ENCODE peak calls at places on chromosome 11, in five cellular contexts. F is K562, E is GM12878, K is H1, X is HepG2. O is an unnamed sample.

GRCh38 chr11:82507288-82507687 is 226.4 kb downstream of the FAM181B start:
- DNase-seq in K (no peak), F (no peak), E (no peak), X (no peak), O (no peak)

GRCh38 chr11:65251476-65251875 is 10.3 kb upstream of the POLA2 start:
- DNase-seq in E (no peak), X (no peak), K (no peak), F (no peak), O (no peak)

GRCh38 chr11:101583180-101584128 is at the start of gene TRPC6:
- DNase-seq in F (no peak), K (peak; percentile 80), E (no peak), X (no peak), O (peak; percentile 62)

GRCh38 chr11:127017482-127017881 is 16.9 kb upstream of the KIRREL3 start:
- DNase-seq in X (no peak), K (no peak), F (peak; percentile 34), E (no peak), O (peak; percentile 41)

GRCh38 chr11:31801298-31801702 is 9.8 kb downstream of the PAX6 start:
- DNase-seq in F (no peak), E (no peak), X (no peak), K (peak; percentile 49), O (no peak)

GRCh38 chr11:93736129-93736528 is 5.2 kb downstream of the TAF1D start:
- DNase-seq in F (no peak), E (no peak), K (no peak), X (no peak), O (no peak)

GRCh38 chr11:325796-326591 is 5.3 kb upstream of the IFITM3 start:
- DNase-seq in E (no peak), F (no peak), K (peak; percentile 43), X (no peak), O (no peak)

GRCh38 chr11:47189100-47189834 is 3.0 kb upstream of the PACSIN3 start:
- DNase-seq in K (no peak), X (peak; percentile 99), E (no peak), F (peak; percentile 12), O (no peak)

GRCh38 chr11:44978961-44979331 is 28.3 kb upstream of the TP53I11 start:
- DNase-seq in E (no peak), X (peak; percentile 35), K (no peak), F (no peak), O (no peak)

GRCh38 chr11:117203069-117203407 is 3.9 kb downstream of the TAGLN start:
- DNase-seq in F (no peak), X (no peak), K (no peak), E (no peak), O (no peak)

GRCh38 chr11:33970984-33971466 is 79.1 kb upstream of the LMO2 start:
- DNase-seq in K (peak; percentile 53), E (no peak), X (peak; percentile 46), F (peak; percentile 86), O (peak; percentile 41)

GRCh38 chr11:59267738-59268475 is 55.2 kb upstream of the MPEG1 start:
- DNase-seq in F (peak; percentile 9), K (no peak), X (no peak), E (no peak), O (no peak)

GRCh38 chr11:107683807-107684206 is 28.0 kb downstream of the SLN start:
- DNase-seq in E (no peak), F (peak; percentile 14), K (no peak), X (no peak), O (peak; percentile 28)

GRCh38 chr11:45208135-45208534 is 61.7 kb downstream of the PRDM11 start:
- DNase-seq in F (no peak), K (no peak), E (no peak), X (no peak), O (no peak)

GRCh38 chr11:12237381-12237784 is 127.0 kb downstream of the MICAL2 start:
- DNase-seq in F (no peak), K (no peak), E (no peak), X (no peak), O (no peak)

GRCh38 chr11:120775986-120776682 is 247.8 kb upstream of the TBCEL start:
- DNase-seq in X (no peak), F (no peak), E (no peak), K (no peak), O (no peak)
- TF ChIP-seq ATF2 in X (no peak), F (no peak), E (no peak), K (no peak), O (no peak)

DNA sequence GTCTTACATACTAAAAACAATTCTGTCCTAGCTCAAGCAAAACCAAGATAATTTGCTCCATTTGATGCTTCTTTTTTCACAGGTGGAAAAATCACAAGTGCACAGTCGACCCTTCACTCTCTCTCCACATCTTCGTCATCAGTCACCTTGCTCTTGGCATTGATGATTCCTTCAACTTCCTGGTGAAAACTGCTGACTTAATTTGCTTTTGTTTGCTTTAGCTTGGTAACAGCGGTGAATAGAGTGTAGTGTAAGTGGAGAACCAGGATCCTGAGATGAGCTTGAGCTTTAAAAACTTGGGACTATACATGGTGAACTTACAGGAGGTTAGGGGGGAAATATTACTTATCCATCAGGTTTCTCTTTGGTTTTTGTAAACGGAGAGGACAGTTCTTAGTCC is 331.1 kb upstream of the ARHGAP42 start:
- DNase-seq in X (no peak), E (no peak), F (no peak), K (no peak), O (no peak)
- TF ChIP-seq USF2 in X (no peak), E (no peak), F (no peak), K (no peak), O (no peak)

GRCh38 chr11:61071208-61071681 is 31.0 kb upstream of the CD5 start:
- DNase-seq in K (no peak), E (no peak), F (no peak), X (no peak), O (no peak)
- TF ChIP-seq SP1 in K (no peak), E (peak; percentile 26), F (no peak), X (no peak), O (no peak)

GRCh38 chr11:118436639-118437045 is 350 bp downstream of the KMT2A start:
- DNase-seq in F (peak; percentile 43), E (no peak), K (peak; percentile 49), X (no peak), O (peak; percentile 23)
- TF ChIP-seq ATF2 in F (no peak), E (no peak), K (no peak), X (no peak), O (no peak)

GRCh38 chr11:2189938-2190669 is 18.5 kb upstream of the TH start:
- DNase-seq in X (no peak), K (no peak), E (no peak), F (no peak), O (no peak)

GRCh38 chr11:2188745-2189144 is 17.1 kb upstream of the TH start:
- DNase-seq in F (no peak), E (no peak), X (no peak), K (no peak), O (no peak)

GRCh38 chr11:2185324-2186085 is 13.9 kb upstream of the TH start:
- DNase-seq in K (no peak), E (no peak), F (no peak), X (no peak), O (no peak)

GRCh38 chr11:2187267-2187707 is 15.7 kb upstream of the TH start:
- DNase-seq in E (no peak), X (no peak), K (no peak), F (no peak), O (no peak)

DNA sequence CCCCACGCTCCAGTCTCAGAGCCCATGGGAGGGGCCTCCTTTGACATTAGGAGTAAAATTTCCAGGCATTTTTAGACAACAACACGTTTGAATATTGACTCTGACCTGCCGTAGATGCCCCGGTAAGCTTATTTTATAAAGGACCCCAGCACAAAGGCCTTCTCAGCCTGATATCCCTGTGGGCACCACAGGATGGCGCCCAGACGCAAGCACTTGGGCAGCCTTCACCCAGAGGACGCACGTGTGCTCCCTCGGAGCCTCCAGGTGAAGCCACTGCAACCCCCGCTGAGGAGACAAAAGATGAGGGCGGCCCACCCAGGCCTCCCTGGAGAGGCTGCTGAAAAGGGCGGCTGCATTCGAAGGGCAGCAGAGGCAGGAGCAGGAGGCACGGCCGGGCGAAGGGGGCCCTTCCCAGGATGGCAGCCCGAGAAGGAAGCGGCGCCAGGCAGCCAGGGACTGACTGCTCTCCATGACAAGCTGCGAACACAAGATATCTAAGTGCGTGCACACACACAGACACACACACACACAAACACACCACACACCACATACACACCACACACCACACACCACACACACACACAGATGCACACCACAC is 15.2 kb upstream of the TH start:
- DNase-seq in X (peak; percentile 59), F (peak; percentile 18), E (no peak), K (peak; percentile 69), O (peak; percentile 56)
- TF ChIP-seq USF2 in X (no peak), F (no peak), E (no peak), K (no peak), O (no peak)

DNA sequence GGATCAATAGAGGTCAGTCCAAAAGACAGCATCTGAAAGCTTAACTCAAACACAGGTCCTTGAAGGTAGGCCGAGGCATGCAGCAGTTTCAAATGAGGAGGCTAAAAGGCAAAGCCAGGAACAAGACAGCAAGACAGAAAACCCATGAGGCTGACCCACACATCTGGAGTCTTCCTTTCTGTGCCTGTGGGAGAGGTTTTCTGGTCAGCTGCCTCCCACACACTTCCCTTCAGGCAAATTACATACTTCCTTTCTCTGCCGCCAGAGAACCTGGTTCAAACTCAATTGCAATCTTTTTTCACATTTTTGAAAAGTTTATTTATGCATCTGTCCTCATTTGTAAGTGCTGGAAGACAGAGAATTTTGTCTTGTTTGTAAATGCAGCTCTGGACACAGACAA is 29.8 kb upstream of the CRTAM start:
- DNase-seq in K (no peak), X (no peak), E (peak; percentile 66), F (no peak), O (no peak)
- TF ChIP-seq SP1 in K (no peak), X (no peak), E (peak; percentile 52), F (no peak), O (no peak)

GRCh38 chr11:119791701-119792151 is 62.7 kb upstream of the NECTIN1 start:
- DNase-seq in F (no peak), X (no peak), K (no peak), E (no peak), O (no peak)
- TF ChIP-seq ATF2 in F (no peak), X (no peak), K (no peak), E (no peak), O (no peak)

DNA sequence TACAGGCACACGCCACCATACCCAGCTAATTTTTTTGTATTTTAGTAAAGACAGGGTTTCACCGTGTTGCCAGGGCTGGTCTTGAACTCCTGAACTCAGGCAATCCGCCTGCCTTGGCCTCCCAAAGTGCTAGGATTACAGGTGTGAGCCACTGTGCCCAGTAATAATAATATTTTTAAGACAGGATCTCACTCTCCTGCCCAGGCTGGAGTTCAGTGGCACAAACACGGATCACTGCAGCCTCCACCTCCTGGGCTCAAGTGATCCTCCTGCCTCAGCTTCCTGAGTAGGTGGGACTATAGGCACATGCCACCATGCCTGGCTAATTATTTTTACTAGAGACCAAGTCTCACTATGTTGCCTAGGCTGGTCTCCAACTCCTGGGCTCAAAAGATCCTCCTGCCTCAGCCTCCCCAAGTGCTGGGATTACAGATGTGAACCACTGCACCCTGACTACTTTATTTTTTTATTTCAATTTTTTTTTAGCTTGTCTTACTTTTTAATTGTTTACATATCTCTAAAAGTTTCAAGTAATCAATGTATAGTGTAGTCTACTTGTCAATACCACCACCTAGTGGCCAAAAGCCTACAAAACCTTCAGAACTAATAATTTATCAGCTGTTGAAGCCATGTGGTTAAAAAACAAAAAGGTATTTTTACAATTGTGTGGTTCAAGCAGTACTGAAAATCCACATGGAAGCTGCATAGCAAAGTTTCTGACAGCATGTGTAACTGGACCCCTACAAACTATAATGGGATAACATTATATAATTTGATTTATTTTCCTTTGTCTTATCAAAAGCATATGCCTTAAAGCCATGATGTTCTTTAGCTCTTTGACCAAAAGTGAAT is 10.4 kb downstream of the NARS2 start:
- DNase-seq in E (peak; percentile 40), K (no peak), X (peak; percentile 60), F (peak; percentile 73), O (no peak)
- TF ChIP-seq USF2 in E (no peak), K (no peak), X (no peak), F (no peak), O (no peak)

GRCh38 chr11:63855975-63856374 is 17.1 kb downstream of the MARK2 start:
- DNase-seq in K (no peak), F (no peak), E (no peak), X (peak; percentile 68), O (no peak)
- TF ChIP-seq SP1 in K (no peak), F (no peak), E (no peak), X (no peak), O (no peak)